ENCODE peak calls at places on chromosome 14, in seven cellular contexts. I is HCT116, P is K562, T is HepG2, N is H1, Y is GM12878, G is SK-N-SH. F is an unnamed sample.

GRCh38 chr14:41615011-41615595 is 8.4 kb downstream of the LRFN5 start:
- DNase-seq in I (no peak), P (no peak), T (no peak), N (no peak), Y (no peak), G (no peak), F (no peak)

GRCh38 chr14:94132285-94132887 is 3.0 kb upstream of the IFI27L2 start:
- DNase-seq in I (peak; percentile 66), P (peak; percentile 25), T (peak; percentile 72), N (peak; percentile 73), Y (no peak), G (peak; percentile 52), F (no peak)

GRCh38 chr14:22882064-22882463 is 958 bp upstream of the REM2 start:
- DNase-seq in I (no peak), P (no peak), T (no peak), N (no peak), Y (no peak), G (no peak), F (no peak)

GRCh38 chr14:22650046-22650739 is 6.0 kb upstream of the OR6J1 start:
- DNase-seq in I (no peak), P (no peak), T (no peak), N (no peak), Y (no peak), G (no peak), F (no peak)

GRCh38 chr14:56821807-56822615 is 11.7 kb upstream of the OTX2 start:
- DNase-seq in I (no peak), P (no peak), T (no peak), N (no peak), Y (no peak), G (no peak), F (no peak)

GRCh38 chr14:71235865-71236264 is 328.6 kb downstream of the PCNX1 start:
- DNase-seq in I (no peak), P (no peak), T (no peak), N (no peak), Y (no peak), G (peak; percentile 75), F (no peak)

GRCh38 chr14:79278798-79279644 is 932.3 kb downstream of the DIO2 start:
- DNase-seq in I (no peak), P (no peak), T (peak; percentile 27), N (peak; percentile 88), Y (no peak), G (peak; percentile 82), F (peak; percentile 83)

GRCh38 chr14:99563749-99564129 is 40.3 kb downstream of the CCDC85C start:
- DNase-seq in I (no peak), P (no peak), T (no peak), N (no peak), Y (no peak), G (no peak), F (no peak)

GRCh38 chr14:90341784-90342183 is 10.0 kb upstream of the NRDE2 start:
- DNase-seq in I (no peak), P (no peak), T (no peak), N (no peak), Y (no peak), G (no peak), F (no peak)

GRCh38 chr14:23435540-23436326 is at the start of gene MYH7:
- DNase-seq in I (no peak), P (no peak), T (peak; percentile 94), N (no peak), Y (no peak), G (no peak), F (no peak)

DNA sequence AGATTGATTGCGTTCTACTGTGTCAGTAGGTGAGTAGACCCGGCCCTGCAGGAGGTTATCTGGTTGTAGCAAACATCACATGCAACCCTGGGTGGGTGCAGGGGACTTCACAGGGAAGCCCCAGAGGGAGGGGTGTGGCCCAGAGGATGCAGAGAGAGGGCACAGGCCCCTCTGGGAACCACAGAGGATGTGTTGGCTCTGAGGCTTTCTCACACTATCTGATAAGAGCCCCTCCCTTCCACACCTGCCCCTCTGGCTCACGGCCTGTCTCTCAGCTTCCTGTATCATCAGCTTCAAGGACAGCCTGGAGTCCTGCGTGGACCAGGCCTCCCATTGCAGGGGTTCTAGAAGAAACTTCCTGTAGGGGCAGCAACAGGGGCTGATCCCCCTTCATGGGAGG is 101.9 kb downstream of the RIN3 start:
- DNase-seq in I (no peak), P (no peak), T (no peak), N (no peak), Y (peak; percentile 66), G (no peak), F (no peak)
- TF ChIP-seq YY1 in I (no peak), P (no peak), T (no peak), N (no peak), Y (no peak), G (no peak), F (no peak)

GRCh38 chr14:69538766-69539165 is 35.9 kb downstream of the CCDC177 start:
- DNase-seq in I (no peak), P (no peak), T (no peak), N (no peak), Y (no peak), G (no peak), F (no peak)
- H3K4me3 ChIP-seq in I (no peak overlapping the region), P (no peak overlapping the region), T (no peak overlapping the region), N (no peak overlapping the region), Y (no peak overlapping the region), G (no peak overlapping the region), F (no peak overlapping the region)

GRCh38 chr14:74654931-74655330 is 42.9 kb upstream of the LTBP2 start:
- DNase-seq in I (no peak), P (no peak), T (no peak), N (no peak), Y (no peak), G (no peak), F (no peak)

GRCh38 chr14:74649673-74650072 is 37.6 kb upstream of the LTBP2 start:
- DNase-seq in I (no peak), P (no peak), T (no peak), N (no peak), Y (no peak), G (no peak), F (no peak)

GRCh38 chr14:74650927-74651686 is 39.1 kb upstream of the LTBP2 start:
- DNase-seq in I (no peak), P (no peak), T (no peak), N (no peak), Y (no peak), G (no peak), F (no peak)

GRCh38 chr14:74653386-74654138 is 41.5 kb upstream of the LTBP2 start:
- DNase-seq in I (no peak), P (no peak), T (no peak), N (no peak), Y (no peak), G (no peak), F (no peak)

DNA sequence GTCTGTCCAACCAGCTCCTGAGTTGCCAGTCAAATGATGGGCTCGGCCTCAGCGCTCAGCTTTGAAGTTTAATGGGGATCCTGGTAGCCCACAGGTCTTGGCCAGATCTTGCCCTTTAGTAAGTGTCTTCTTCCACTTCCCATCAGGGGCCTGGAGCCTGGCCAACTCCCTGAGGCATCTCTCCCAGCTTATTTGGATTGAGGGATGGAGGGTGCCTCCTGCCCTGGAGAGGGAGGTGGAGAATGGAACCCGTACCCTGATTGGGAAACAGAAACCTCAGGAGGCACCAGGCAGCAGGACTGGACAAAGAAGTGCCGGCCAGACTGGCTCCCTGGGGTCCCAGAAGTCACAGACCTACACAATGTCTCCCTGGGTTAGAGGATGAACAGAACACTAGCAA is 40.5 kb upstream of the LTBP2 start:
- DNase-seq in I (no peak), P (no peak), T (no peak), N (no peak), Y (no peak), G (no peak), F (no peak)
- TF ChIP-seq YY1 in I (no peak), P (no peak), T (no peak), N (no peak), Y (no peak), G (no peak), F (no peak)

GRCh38 chr14:103045387-103045869 is 11.9 kb downstream of the CDC42BPB start:
- DNase-seq in I (no peak), P (no peak), T (no peak), N (no peak), Y (peak; percentile 25), G (no peak), F (no peak)
- H3K4me3 ChIP-seq in I (no peak overlapping the region), P (no peak overlapping the region), T (no peak overlapping the region), N (no peak overlapping the region), Y (peak overlapping the region; percentile 57), G (no peak overlapping the region), F (no peak overlapping the region)

F was measured in NT2/D1.